ENCODE peak calls at places on chromosomes 12 and 14, in eight cellular contexts. E is uterus, V is HCT116, Z is breast epithelium, O is ovary, K is heart left ventricle, N is tibial nerve, T is spleen. H is an unnamed sample.

GRCh38 chr12:49954863-49955830 is 4.6 kb downstream of the AQP2 start:
- DNase-seq in K (no peak), N (no peak), E (no peak), V (no peak), T (peak; percentile 59), Z (no peak), O (peak; percentile 29), H (no peak)

GRCh38 chr12:22635812-22636211 is 10.8 kb downstream of the ETNK1 start:
- DNase-seq in Z (no peak), K (no peak), O (no peak), N (no peak), E (no peak), V (no peak), T (no peak), H (no peak)

GRCh38 chr12:116135209-116135930 is 142.1 kb downstream of the MED13L start:
- DNase-seq in K (no peak), N (no peak), O (no peak), Z (no peak), E (no peak), T (no peak), V (peak; percentile 40), H (no peak)

GRCh38 chr12:53217049-53217929 is 10.2 kb upstream of the ITGB7 start:
- DNase-seq in V (no peak), E (no peak), O (no peak), Z (peak; percentile 48), N (no peak), K (no peak), T (peak; percentile 87), H (peak; percentile 90)

GRCh38 chr12:33536431-33536830 is 96.8 kb upstream of the SYT10 start:
- DNase-seq in O (no peak), V (no peak), Z (no peak), K (no peak), N (no peak), E (no peak), T (no peak), H (no peak)

GRCh38 chr12:95701722-95702418 is 88.7 kb downstream of the NTN4 start:
- DNase-seq in V (no peak), K (no peak), N (no peak), T (no peak), E (no peak), O (no peak), Z (no peak), H (no peak)

GRCh38 chr14:105062048-105062433 is 3.2 kb downstream of the GPR132 start:
- DNase-seq in E (no peak), T (peak; percentile 82), V (no peak), N (no peak), K (no peak), O (no peak), Z (no peak), H (no peak)

GRCh38 chr14:61462566-61463195 is 141.3 kb downstream of the PRKCH start:
- DNase-seq in T (no peak), E (no peak), N (no peak), Z (no peak), O (no peak), V (no peak), K (no peak), H (no peak)

GRCh38 chr12:121060149-121061001 is 21.3 kb upstream of the OASL start:
- DNase-seq in V (peak; percentile 67), E (no peak), T (peak; percentile 85), Z (no peak), N (no peak), K (peak; percentile 43), O (peak; percentile 63), H (peak; percentile 83)

GRCh38 chr12:121061831-121062230 is 22.8 kb upstream of the OASL start:
- DNase-seq in K (no peak), N (no peak), E (no peak), O (no peak), V (peak; percentile 10), T (no peak), Z (no peak), H (peak; percentile 59)

GRCh38 chr12:121062391-121063045 is 23.5 kb upstream of the OASL start:
- DNase-seq in Z (no peak), O (no peak), E (no peak), T (no peak), K (no peak), N (no peak), V (no peak), H (no peak)

GRCh38 chr12:121057794-121058193 is 18.7 kb upstream of the OASL start:
- DNase-seq in K (no peak), N (no peak), V (no peak), E (no peak), Z (no peak), T (no peak), O (no peak), H (no peak)

DNA sequence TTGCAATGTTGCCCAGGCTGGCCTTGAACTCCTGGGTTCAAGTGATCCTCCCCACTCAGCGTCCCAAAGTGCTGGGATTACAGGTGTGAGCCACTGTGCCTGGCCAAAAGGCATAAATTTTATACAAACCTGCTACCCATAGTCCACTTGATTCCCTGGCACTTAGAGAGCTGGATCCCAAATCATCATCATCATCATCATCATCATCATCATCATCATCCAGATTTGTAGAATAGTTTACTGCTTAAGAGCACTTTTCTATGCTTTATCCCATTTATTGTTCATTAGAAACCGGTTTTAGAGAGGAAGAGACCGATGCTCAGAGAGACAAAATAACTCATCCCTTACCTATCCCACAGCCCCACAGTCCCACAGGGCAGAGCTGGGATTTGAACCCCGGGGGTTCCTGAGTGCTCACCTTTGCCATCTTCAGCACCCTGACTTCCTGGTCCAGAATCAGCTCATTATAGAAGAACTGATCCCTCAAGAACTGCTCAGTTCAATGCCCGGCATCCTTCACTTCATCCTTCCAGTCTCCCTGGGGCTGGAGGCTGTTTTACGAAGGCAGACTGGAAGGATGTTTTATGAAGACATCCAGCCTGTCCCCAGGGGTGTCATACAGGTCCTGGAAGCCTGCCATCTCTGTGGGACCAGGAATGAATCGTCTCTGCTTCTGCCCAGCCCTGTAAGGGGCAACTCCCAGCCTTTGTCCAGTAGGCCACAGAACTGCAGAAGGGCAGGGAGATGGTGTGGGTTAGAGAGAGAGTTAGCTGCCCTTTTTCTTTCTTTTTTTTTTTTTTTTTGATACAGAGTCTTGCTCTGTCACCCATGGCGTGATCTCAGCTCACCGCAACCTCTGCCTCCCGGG is 20.2 kb upstream of the OASL start:
- DNase-seq in T (no peak), O (no peak), K (no peak), V (no peak), N (no peak), Z (no peak), E (no peak), H (no peak)
- H3K4me3 ChIP-seq in T (no peak overlapping the region), O (no peak overlapping the region), K (peak overlapping the region; percentile 32), V (no peak overlapping the region), N (no peak overlapping the region), Z (no peak overlapping the region), E (no peak overlapping the region), H (no peak overlapping the region)

DNA sequence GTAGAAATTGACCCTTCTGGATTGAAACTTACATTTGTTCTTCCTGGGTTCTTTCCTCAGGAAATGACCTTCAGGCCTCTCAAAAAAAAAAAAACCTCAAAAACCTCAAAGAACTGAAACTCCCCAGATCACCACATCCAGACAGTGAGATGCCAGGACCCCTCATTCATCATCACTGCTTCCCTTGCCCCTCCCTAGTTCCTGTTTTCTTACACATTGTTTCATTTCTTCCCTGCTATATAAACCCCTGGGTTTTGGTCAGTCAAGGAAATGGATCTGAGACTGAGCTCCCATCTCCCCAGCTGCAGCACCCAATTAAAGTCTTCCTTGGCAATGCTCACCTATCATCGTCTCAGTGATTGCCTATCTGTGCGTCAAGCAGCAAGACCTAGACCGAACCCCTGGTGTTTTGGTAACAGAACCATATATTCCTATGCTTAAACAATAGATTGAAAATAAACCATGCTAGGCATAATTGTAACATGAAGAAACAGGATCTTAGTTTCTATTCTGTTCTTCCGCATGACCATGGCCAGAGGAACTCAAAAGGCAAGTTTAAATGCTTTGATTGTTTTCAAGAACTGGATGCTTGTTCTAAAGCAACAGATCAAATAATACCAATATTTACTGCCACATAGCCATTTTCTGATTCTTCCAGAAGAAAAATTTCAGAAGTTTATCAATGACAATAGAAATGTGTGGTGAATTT is 108.0 kb upstream of the MAX start:
- DNase-seq in Z (no peak), O (no peak), T (no peak), K (no peak), E (no peak), N (no peak), V (no peak), H (peak; percentile 92)
- TF ChIP-seq POLR2A in Z (no peak), O (no peak), T (no peak), K (no peak), E (no peak), N (no peak), V (no peak), H (no peak)

DNA sequence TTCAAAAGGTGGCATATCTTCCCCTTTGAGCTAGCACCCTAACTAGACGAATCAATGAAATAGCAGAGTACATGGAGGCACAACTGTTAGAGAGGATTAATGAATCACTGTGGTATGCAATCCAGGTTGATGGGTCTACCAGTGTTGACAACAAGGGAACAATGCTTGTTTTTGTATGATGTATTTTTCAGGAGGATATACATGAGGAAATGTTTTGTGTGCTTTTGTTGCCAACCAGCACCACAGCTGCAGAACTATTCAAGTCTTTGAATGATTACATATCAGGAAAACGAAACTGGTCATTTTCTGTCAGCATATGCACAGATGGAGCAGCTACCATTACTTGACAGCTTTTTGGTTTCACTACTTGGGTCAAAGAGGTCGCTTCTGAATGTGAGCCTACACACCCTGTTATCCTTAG is 142.6 kb downstream of the GPHN start:
- DNase-seq in N (no peak), K (no peak), O (no peak), T (no peak), V (no peak), Z (no peak), E (no peak), H (no peak)
- H3K4me3 ChIP-seq in N (no peak overlapping the region), K (no peak overlapping the region), O (no peak overlapping the region), T (no peak overlapping the region), V (no peak overlapping the region), Z (no peak overlapping the region), E (no peak overlapping the region), H (no peak overlapping the region)

DNA sequence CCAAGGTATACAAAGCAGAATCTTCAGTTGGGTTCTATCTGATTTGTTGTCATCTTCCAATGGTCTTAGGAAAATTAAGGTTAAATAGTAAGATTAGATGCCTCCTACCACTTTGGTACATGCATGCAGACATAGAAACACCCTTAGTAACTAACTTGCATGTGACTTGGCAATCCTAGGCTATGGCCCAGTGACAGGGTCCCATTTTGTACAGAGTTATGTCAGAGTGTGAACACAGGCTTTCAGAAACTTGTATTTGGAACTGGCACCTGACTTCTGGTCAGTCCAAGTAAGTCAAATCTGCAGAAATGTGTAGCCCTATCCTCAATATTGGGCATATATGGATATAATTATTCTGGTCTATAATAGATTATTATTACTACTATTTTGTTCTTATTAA is 53.1 kb downstream of the DAD1 start:
- DNase-seq in T (no peak), V (no peak), Z (no peak), N (no peak), E (no peak), O (no peak), K (no peak), H (no peak)
- TF ChIP-seq POLR2A in T (no peak), V (no peak), Z (no peak), N (no peak), E (no peak), O (no peak), K (no peak), H (no peak)